ENCODE peak calls at places on chromosome 6, in nine cellular contexts. N is activated CD8-positive, alpha-beta T cell treated with anti-CD3 and anti-CD28 coated beads, Interleukin-2, amount 10 ng/mL, durations not matched to agents 7 days and 5 days; F is SW480; A is hippocampal formation; B is epithelial cell of esophagus; P is NCI-H226; G is breast epithelium; Q is neural crest cell; O is T follicular helper cell. C is an unnamed sample.

GRCh38 chr6:91482498-91482897 is 895.6 kb upstream of the MAP3K7 start:
- DNase-seq in F (no peak), A (no peak), G (no peak), N (no peak), P (peak; percentile 26), O (no peak), Q (no peak), B (no peak), C (no peak)

GRCh38 chr6:100880149-100880900 is 804 bp downstream of the ASCC3 start:
- DNase-seq in B (peak; percentile 60), A (no peak), N (no peak), P (no peak), F (peak; percentile 11), O (no peak), Q (no peak), G (no peak), C (peak; percentile 9)

GRCh38 chr6:161748535-161749386 is 474.9 kb upstream of the AGPAT4 start:
- DNase-seq in G (no peak), F (peak; percentile 2), Q (peak; percentile 80), O (no peak), B (peak; percentile 1), A (no peak), N (peak; percentile 26), P (no peak), C (peak; percentile 41)

GRCh38 chr6:38404355-38404754 is 235.4 kb downstream of the BTBD9 start:
- DNase-seq in B (peak; percentile 32), G (no peak), A (no peak), O (no peak), P (no peak), Q (no peak), F (peak; percentile 8), N (no peak), C (no peak)

GRCh38 chr6:84967965-84968364 is 203.6 kb upstream of the TBX18 start:
- DNase-seq in F (no peak), B (no peak), P (no peak), A (no peak), O (no peak), G (no peak), N (no peak), Q (no peak), C (no peak)

GRCh38 chr6:75624335-75624734 is 22.7 kb downstream of the SENP6 start:
- DNase-seq in G (no peak), O (no peak), B (no peak), A (no peak), P (no peak), N (no peak), Q (no peak), F (no peak), C (no peak)

GRCh38 chr6:33677689-33678088 is 33.8 kb downstream of the UQCC2 start:
- DNase-seq in A (no peak), O (no peak), F (no peak), B (no peak), N (no peak), Q (no peak), P (no peak), G (no peak), C (no peak)

GRCh38 chr6:1099257-1099656 is 212.6 kb upstream of the FOXQ1 start:
- DNase-seq in Q (no peak), G (no peak), P (no peak), N (no peak), O (no peak), A (no peak), B (peak; percentile 88), F (no peak), C (no peak)

GRCh38 chr6:142728910-142729481 is 216.0 kb downstream of the HIVEP2 start:
- DNase-seq in B (no peak), A (no peak), Q (no peak), G (no peak), N (no peak), O (no peak), F (no peak), P (peak; percentile 95), C (no peak)

GRCh38 chr6:83615025-83615999 is 93.6 kb downstream of the SNAP91 start:
- DNase-seq in Q (peak; percentile 16), F (peak; percentile 25), G (no peak), P (peak; percentile 4), A (no peak), O (no peak), N (no peak), B (peak; percentile 43), C (peak; percentile 13)

GRCh38 chr6:55726144-55726543 is 147.2 kb upstream of the HMGCLL1 start:
- DNase-seq in B (no peak), N (no peak), F (no peak), O (no peak), A (no peak), Q (no peak), G (no peak), P (no peak), C (no peak)

GRCh38 chr6:71248306-71248705 is 40.3 kb upstream of the OGFRL1 start:
- DNase-seq in N (no peak), P (peak; percentile 84), A (peak; percentile 26), O (no peak), Q (peak; percentile 4), G (no peak), F (no peak), B (peak; percentile 78), C (peak; percentile 13)

GRCh38 chr6:63272397-63272796 is 47.4 kb downstream of the LGSN start:
- DNase-seq in G (no peak), F (peak; percentile 41), O (no peak), Q (no peak), B (peak; percentile 55), P (no peak), A (peak; percentile 27), N (no peak), C (peak; percentile 6)

GRCh38 chr6:68876792-68877493 is 241.9 kb downstream of the ADGRB3 start:
- DNase-seq in A (peak; percentile 18), P (no peak), B (peak; percentile 30), N (no peak), F (peak; percentile 31), O (no peak), G (no peak), Q (no peak), C (no peak)

GRCh38 chr6:157891544-157892362 is 68.7 kb downstream of the SNX9 start:
- DNase-seq in B (no peak), O (no peak), A (no peak), F (no peak), Q (no peak), N (no peak), P (no peak), G (no peak), C (no peak)

GRCh38 chr6:97842536-97842935 is 559.5 kb upstream of the MMS22L start:
- DNase-seq in O (no peak), Q (no peak), F (no peak), A (no peak), P (no peak), B (no peak), G (no peak), N (no peak), C (no peak)

GRCh38 chr6:90157441-90157840 is 139.2 kb downstream of the BACH2 start:
- DNase-seq in N (no peak), A (no peak), O (no peak), B (no peak), G (no peak), F (no peak), P (no peak), Q (no peak), C (no peak)

C was measured in Calu3.